ENCODE peak calls at places on chromosomes 1 and 21, in five cellular contexts. W, F, Q, Z and X are unnamed samples.

GRCh38 chr21:38306407-38306806 is 49.6 kb downstream of the KCNJ15 start:
- DNase-seq in W (no peak), F (no peak), Q (peak), Z (no peak), X (no peak)

GRCh38 chr1:51284487-51284954 is 45.8 kb downstream of the TTC39A start:
- DNase-seq in W (no peak), F (peak), Q (peak), Z (no peak), X (no peak)

GRCh38 chr1:203036135-203036534 is 9.8 kb downstream of the PPFIA4 start:
- DNase-seq in W (no peak), F (no peak), Q (no peak), Z (no peak), X (no peak)

GRCh38 chr21:44874497-44875331 is 1.2 kb upstream of the PTTG1IP start:
- DNase-seq in W (no peak), F (no peak), Q (no peak), Z (no peak), X (no peak)

GRCh38 chr1:59427155-59427554 is 130.3 kb downstream of the FGGY start:
- DNase-seq in W (no peak), F (peak), Q (peak), Z (no peak), X (peak)

GRCh38 chr1:163471766-163472165 is 150.0 kb downstream of the NUF2 start:
- DNase-seq in W (no peak), F (no peak), Q (no peak), Z (no peak), X (no peak)

GRCh38 chr1:170010443-170010842 is 64.1 kb downstream of the KIFAP3 start:
- DNase-seq in W (peak), F (peak), Q (no peak), Z (peak), X (peak)

GRCh38 chr1:223256034-223256433 is 107.9 kb downstream of the SUSD4 start:
- DNase-seq in W (no peak), F (no peak), Q (peak), Z (no peak), X (no peak)

GRCh38 chr1:68276448-68276847 is 44.1 kb upstream of the WLS start:
- DNase-seq in W (no peak), F (no peak), Q (no peak), Z (no peak), X (no peak)